ENCODE peak calls at places on chromosome 7, in seven cellular contexts. F is activated CD4-positive, alpha-beta T cell treated with anti-CD3 and anti-CD28 coated beads for 48 hours; R is pancreas; C is progenitor cell of endocrine pancreas; Q is AG10803; W is stimulated activated CD8-positive, alpha-beta memory T cell treated with anti-CD3 and anti-CD28 coated beads, Interleukin-2, amount 100 ng/mL, for 1 hour; M is stomach. S is an unnamed sample.

GRCh38 chr7:135260930-135261721 is 27.5 kb downstream of the STRA8 start:
- DNase-seq in F (no peak), R (no peak), C (no peak), Q (peak; percentile 25), W (no peak), M (no peak), S (no peak)

GRCh38 chr7:132609906-132610520 is 33.7 kb upstream of the PLXNA4 start:
- DNase-seq in F (no peak), R (no peak), C (no peak), Q (no peak), W (no peak), M (no peak), S (no peak)

GRCh38 chr7:97845622-97846203 is 26.5 kb downstream of the ASNS start:
- DNase-seq in F (no peak), R (no peak), C (no peak), Q (peak; percentile 25), W (no peak), M (no peak), S (peak; percentile 25)

GRCh38 chr7:19284136-19284535 is 138.9 kb upstream of the FERD3L start:
- DNase-seq in F (no peak), R (no peak), C (no peak), Q (no peak), W (no peak), M (no peak), S (no peak)

GRCh38 chr7:88243345-88243909 is 23.6 kb upstream of the SRI start:
- DNase-seq in F (no peak), R (peak; percentile 19), C (no peak), Q (peak; percentile 41), W (no peak), M (no peak), S (peak; percentile 34)

GRCh38 chr7:27163776-27164380 is 1.5 kb downstream of the HOXA9 start:
- DNase-seq in F (no peak), R (no peak), C (no peak), Q (no peak), W (no peak), M (no peak), S (no peak)

GRCh38 chr7:5586279-5586962 is 162.8 kb upstream of the TNRC18 start:
- DNase-seq in F (no peak), R (no peak), C (no peak), Q (no peak), W (no peak), M (no peak), S (no peak)

GRCh38 chr7:5284304-5285281 is 1.9 kb downstream of the SLC29A4 start:
- DNase-seq in F (peak; percentile 52), R (peak; percentile 64), C (peak; percentile 63), Q (no peak), W (no peak), M (peak; percentile 65), S (peak; percentile 82)

GRCh38 chr7:50558380-50559051 is 6.7 kb downstream of the DDC start:
- DNase-seq in F (no peak), R (no peak), C (no peak), Q (no peak), W (no peak), M (no peak), S (no peak)